ENCODE peak calls at places on chromosomes 12 and 14, in five cellular contexts. J is AG10803, R is cardiac muscle cell, X is lung, A is psoas muscle. C is an unnamed sample.

GRCh38 chr12:127809236-127809635 is 457.7 kb upstream of the TMEM132C start:
- DNase-seq in J (peak), A (no peak), X (no peak), R (no peak), C (peak)

GRCh38 chr12:88743946-88744685 is 163.8 kb upstream of the KITLG start:
- DNase-seq in X (no peak), R (no peak), A (no peak), J (no peak), C (peak)

GRCh38 chr14:51478241-51478640 is 173.5 kb upstream of the FRMD6 start:
- DNase-seq in X (no peak), A (no peak), J (peak), R (no peak), C (peak)

GRCh38 chr12:60259241-60259640 is 663.4 kb downstream of the SLC16A7 start:
- DNase-seq in J (no peak), A (no peak), R (no peak), X (no peak), C (no peak)

GRCh38 chr12:42145552-42146215 is 1.0 kb upstream of the GXYLT1 start:
- DNase-seq in X (no peak), J (no peak), A (no peak), R (peak), C (no peak)

GRCh38 chr12:29238822-29239291 is 89.8 kb downstream of the FAR2 start:
- DNase-seq in A (no peak), J (no peak), R (no peak), X (no peak), C (no peak)

GRCh38 chr12:48192861-48193260 is 9.4 kb downstream of the CCDC184 start:
- DNase-seq in J (no peak), R (no peak), A (no peak), X (no peak), C (no peak)

GRCh38 chr14:89351958-89352404 is 65.1 kb downstream of the FOXN3 start:
- DNase-seq in R (no peak), J (no peak), X (no peak), A (no peak), C (no peak)

GRCh38 chr14:79465651-79466050 is 745.7 kb downstream of the DIO2 start:
- DNase-seq in J (peak), X (no peak), R (no peak), A (no peak), C (no peak)

GRCh38 chr12:122609696-122610095 is 82.6 kb downstream of the KNTC1 start:
- DNase-seq in A (no peak), R (no peak), X (no peak), J (no peak), C (no peak)

GRCh38 chr12:87317302-87317701 is 711.9 kb downstream of the C12orf50 start:
- DNase-seq in J (no peak), R (no peak), X (no peak), A (no peak), C (no peak)

GRCh38 chr12:49809369-49810158 is 18.6 kb downstream of the NCKAP5L start:
- DNase-seq in J (peak), A (peak), R (peak), X (peak), C (peak)

GRCh38 chr12:51662728-51663154 is 71.7 kb downstream of the SCN8A start:
- DNase-seq in A (no peak), J (no peak), X (no peak), R (no peak), C (no peak)

GRCh38 chr12:65868133-65868705 is 43.9 kb downstream of the HMGA2 start:
- DNase-seq in X (no peak), R (no peak), A (no peak), J (peak), C (peak)

GRCh38 chr12:104370989-104371870 is 67.7 kb downstream of the EID3 start:
- DNase-seq in R (no peak), J (peak), X (no peak), A (no peak), C (peak)

GRCh38 chr12:95116773-95117172 is 43.4 kb upstream of the NR2C1 start:
- DNase-seq in R (no peak), X (no peak), A (no peak), J (no peak), C (no peak)

GRCh38 chr12:55901881-55902490 is 25.7 kb downstream of the PYM1 start:
- DNase-seq in X (no peak), R (no peak), A (no peak), J (no peak), C (no peak)

GRCh38 chr14:101817511-101818001 is 56.0 kb downstream of the PPP2R5C start:
- DNase-seq in J (no peak), X (no peak), A (no peak), R (no peak), C (no peak)

GRCh38 chr14:91419044-91419397 is 1.4 kb upstream of the CCDC88C start:
- DNase-seq in R (no peak), X (no peak), A (no peak), J (no peak), C (no peak)

GRCh38 chr12:95240556-95240955 is 22.9 kb downstream of the VEZT start:
- DNase-seq in A (no peak), X (no peak), J (no peak), R (no peak), C (no peak)

GRCh38 chr14:95305940-95306339 is 13.8 kb downstream of the CLMN start:
- DNase-seq in J (no peak), X (no peak), R (no peak), A (no peak), C (no peak)

GRCh38 chr12:31034372-31034771 is 39.3 kb upstream of the DDX11 start:
- DNase-seq in R (no peak), X (no peak), A (no peak), J (no peak), C (no peak)

GRCh38 chr12:24853588-24853987 is 95.3 kb downstream of the BCAT1 start:
- DNase-seq in R (no peak), J (peak), X (no peak), A (no peak), C (peak)

GRCh38 chr14:56805201-56805991 is 4.9 kb downstream of the OTX2 start:
- DNase-seq in A (no peak), R (no peak), X (no peak), J (no peak), C (no peak)

GRCh38 chr12:6952121-6952859 is 1.1 kb downstream of the PTPN6 start:
- DNase-seq in J (no peak), A (peak), R (no peak), X (no peak), C (no peak)

GRCh38 chr12:6950401-6950801 is 755 bp upstream of the PTPN6 start:
- DNase-seq in R (no peak), J (no peak), A (no peak), X (no peak), C (no peak)

GRCh38 chr12:6951551-6952120 is 480 bp downstream of the PTPN6 start:
- DNase-seq in X (no peak), J (no peak), A (peak), R (no peak), C (no peak)

GRCh38 chr12:6952860-6953416 is 1.8 kb downstream of the PTPN6 start:
- DNase-seq in R (no peak), J (no peak), X (no peak), A (no peak), C (no peak)

DNA sequence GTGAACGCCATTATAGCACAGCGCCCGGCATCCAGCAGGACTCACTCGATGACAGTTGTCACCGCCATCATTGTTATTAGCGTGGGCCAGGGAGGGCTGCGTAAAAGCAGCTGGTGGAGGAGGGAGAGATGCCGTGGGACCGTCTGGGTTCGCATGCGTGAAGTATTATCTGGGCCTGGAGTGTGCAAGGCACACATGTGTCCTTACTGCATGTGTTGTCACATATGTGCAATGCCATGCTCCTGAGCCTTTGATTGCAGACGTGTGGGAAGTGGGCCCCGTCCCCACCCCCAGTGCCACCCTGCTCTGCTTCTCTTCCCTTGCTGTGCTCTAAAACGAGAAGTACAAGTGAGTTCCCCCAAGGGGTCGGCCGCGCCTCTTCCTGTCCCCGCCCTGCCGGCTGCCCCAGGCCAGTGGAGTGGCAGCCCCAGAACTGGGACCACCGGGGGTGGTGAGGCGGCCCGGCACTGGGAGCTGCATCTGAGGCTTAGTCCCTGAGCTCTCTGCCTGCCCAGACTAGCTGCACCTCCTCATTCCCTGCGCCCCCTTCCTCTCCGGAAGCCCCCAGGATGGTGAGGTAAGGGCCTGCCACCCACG is at the start of gene PTPN6:
- DNase-seq in R (no peak), X (peak), J (no peak), A (peak), C (no peak)
- H3K4me3 ChIP-seq in R (no peak), X (peak), J (no peak), A (peak), C (no peak)

GRCh38 chr14:104872469-104873341 is 7.6 kb downstream of the CEP170B start:
- DNase-seq in X (no peak), R (no peak), J (peak), A (peak), C (peak)

GRCh38 chr14:104869669-104870367 is 4.8 kb downstream of the CEP170B start:
- DNase-seq in X (no peak), J (no peak), A (no peak), R (no peak), C (no peak)

GRCh38 chr14:104871656-104872468 is 6.8 kb downstream of the CEP170B start:
- DNase-seq in J (no peak), A (peak), X (no peak), R (no peak), C (no peak)

GRCh38 chr14:104870368-104871144 is 5.5 kb downstream of the CEP170B start:
- DNase-seq in J (no peak), R (peak), A (peak), X (no peak), C (no peak)

GRCh38 chr14:104871145-104871655 is 6.1 kb downstream of the CEP170B start:
- DNase-seq in R (no peak), X (no peak), A (peak), J (no peak), C (no peak)
- TF ChIP-seq CTCF in R (no peak), X (no peak), A (no peak), J (no peak), C (no peak)

DNA sequence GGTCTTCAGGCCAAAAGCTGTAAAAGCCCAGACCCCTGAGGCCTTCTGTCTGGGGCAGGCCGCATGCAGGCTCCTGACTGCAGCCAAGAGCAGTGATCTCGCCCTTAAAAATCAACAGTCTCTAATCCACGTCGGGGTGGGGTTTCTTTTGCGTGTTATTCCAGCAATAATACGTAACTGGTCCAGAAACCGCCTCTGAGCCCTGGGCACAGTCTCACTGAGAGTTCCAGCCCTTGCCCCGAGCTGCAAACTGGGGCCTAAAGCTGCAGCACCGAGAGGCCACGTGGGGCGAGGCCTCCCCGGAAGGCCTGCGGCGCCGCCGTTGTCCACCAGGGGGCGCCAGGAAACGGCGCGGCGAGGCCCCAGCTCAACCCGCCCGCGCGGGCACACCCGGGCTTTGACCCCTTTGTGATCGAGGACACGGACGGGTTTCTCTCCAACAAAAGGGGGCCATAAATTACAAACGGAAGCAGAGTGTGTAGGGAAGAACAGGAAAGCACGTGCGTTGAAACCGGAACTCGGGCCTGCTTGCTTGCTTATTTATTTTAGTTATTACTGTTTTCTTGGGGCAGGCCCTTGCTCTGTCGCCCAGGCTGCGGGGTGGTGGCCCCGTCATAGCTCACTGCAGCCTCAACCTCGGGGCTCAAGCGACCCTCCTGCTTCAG is 87.2 kb downstream of the NINJ2 start:
- DNase-seq in A (peak), R (peak), J (peak), X (peak), C (peak)
- H3K4me3 ChIP-seq in A (peak), R (no peak), J (no peak), X (no peak), C (no peak)

DNA sequence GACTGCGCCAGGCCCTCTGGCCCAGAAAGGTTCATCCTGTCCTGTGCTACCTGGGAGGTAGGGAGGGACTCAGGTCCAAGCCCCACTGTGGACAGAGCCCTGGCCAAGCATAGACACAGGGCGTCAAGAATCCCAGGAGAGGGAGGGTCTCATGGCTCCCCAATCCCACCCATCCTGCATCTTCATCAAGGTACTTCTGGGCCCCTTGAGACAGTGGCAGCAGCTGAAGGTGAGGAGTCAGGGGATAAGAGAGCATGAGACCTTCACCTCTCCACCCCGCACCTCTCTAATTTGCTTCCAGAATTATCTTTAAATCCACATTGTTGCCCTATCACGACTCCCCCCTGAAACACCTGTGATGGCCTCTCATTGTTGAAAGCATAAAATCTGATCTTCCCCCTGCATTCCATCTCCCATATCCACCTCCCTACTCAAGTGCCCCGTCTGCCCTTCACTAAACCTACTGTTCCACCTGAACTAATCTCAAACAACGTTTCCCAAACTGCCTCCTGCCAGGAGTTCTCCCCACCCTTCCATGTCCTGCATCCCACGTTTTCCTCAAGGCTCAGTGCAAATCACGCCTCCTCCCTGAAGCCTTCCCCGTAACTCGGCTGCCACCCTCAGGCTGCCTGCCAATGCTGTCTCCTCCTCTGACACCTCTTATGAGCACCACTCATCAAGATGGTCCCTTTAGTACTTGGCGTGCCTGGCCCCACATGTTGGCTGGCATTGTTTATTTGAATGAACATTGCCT is 27.1 kb downstream of the KRT18 start:
- DNase-seq in R (no peak), X (no peak), A (no peak), J (peak), C (no peak)
- TF ChIP-seq CTCF in R (peak), X (no peak), A (no peak), J (peak), C (no peak)

GRCh38 chr14:104223810-104224515 is 85.6 kb downstream of the KIF26A start:
- DNase-seq in A (peak), R (no peak), X (no peak), J (no peak), C (no peak)

GRCh38 chr14:104224516-104225281 is 86.3 kb downstream of the KIF26A start:
- DNase-seq in J (no peak), R (peak), X (no peak), A (peak), C (no peak)

GRCh38 chr14:104221636-104222375 is 83.4 kb downstream of the KIF26A start:
- DNase-seq in X (no peak), R (no peak), J (no peak), A (peak), C (no peak)

GRCh38 chr14:104222396-104223036 is 84.1 kb downstream of the KIF26A start:
- DNase-seq in A (peak), J (no peak), R (no peak), X (no peak), C (no peak)

DNA sequence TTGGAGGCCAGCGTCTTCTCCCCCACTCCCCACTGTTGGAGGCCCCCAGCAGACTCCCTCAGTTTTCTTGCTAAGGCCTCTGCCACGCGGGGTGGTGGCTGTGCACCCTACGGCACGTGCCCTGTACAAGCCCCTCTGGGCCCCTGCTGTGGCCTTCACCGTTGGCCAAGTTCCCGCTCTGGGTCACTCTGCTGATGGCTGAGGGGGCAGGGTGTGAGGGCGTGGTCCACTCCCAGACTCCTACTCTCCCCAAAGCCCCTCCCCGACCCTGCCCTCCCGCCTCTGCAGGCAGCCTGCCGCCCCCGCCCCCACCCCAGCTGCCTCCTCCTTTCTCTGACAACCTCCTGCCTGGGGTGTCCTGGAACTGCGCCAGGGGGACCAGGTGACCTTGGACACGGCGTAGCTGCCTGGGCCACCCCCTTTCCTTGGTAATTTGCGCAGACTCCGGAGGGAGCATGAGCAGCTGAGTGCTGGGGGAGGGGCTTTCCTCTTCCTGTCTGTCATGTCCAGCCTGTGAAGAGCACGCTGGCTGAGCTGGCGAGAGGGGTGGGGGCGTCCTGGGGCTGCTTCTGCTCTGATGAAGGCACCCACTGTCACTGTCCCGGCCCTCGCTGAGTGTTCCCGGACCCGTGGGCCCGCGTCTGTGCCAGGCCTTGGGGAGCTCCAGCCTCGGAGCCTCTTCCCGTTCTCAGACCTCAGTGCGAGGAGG is 84.9 kb downstream of the KIF26A start:
- DNase-seq in J (no peak), X (no peak), A (peak), R (peak), C (no peak)
- H3K4me3 ChIP-seq in J (no peak), X (no peak), A (peak), R (no peak), C (no peak)

GRCh38 chr12:90407841-90408240 is 547.1 kb downstream of the CCER1 start:
- DNase-seq in A (no peak), R (peak), J (no peak), X (no peak), C (no peak)
- TF ChIP-seq CTCF in A (no peak), R (no peak), J (peak), X (no peak), C (no peak)

DNA sequence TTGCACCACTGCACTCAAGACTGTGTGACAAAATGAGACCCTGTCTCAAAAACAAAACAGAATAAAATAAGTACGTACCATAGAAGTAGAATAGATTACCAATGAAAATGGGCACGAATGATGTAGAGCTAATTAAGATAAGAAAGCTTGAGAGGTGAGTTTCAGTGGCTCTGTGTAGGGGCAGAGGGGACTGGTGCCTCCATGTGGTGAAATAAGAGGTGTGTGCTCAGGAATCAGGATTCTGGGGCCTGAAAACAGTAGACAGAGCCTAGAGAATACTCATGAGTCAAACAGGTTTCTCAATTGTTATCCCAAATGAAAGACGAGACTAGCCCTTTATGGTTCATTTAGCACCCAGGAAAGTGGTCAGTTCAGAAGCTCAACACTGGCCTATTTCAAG is 1145.1 kb downstream of the FLRT2 start:
- DNase-seq in R (no peak), J (no peak), X (no peak), A (no peak), C (no peak)
- H3K4me3 ChIP-seq in R (no peak), J (no peak), X (no peak), A (no peak), C (no peak)

C was measured in fibroblast of the aortic adventitia.